ENCODE peak calls at places on chromosomes 4 and X, in eight cellular contexts. One of them, this sample, is unnamed.

GRCh38 chr4:159390648-159391047 is 287.8 kb downstream of the RAPGEF2 start:
- DNase-seq in CD4-positive, alpha-beta T cell: no peak
- DNase-seq in pancreas: no peak
- DNase-seq in lung: no peak
- DNase-seq in adipocyte: peak; percentile 89
- DNase-seq in SK-N-SH: no peak
- DNase-seq in small intestine: no peak
- DNase-seq in right atrium auricular region: no peak
- DNase-seq in this sample: no peak

GRCh38 chrX:107674480-107675364 is 46.4 kb downstream of the PRPS1 start:
- DNase-seq in CD4-positive, alpha-beta T cell: peak; percentile 60
- DNase-seq in pancreas: no peak
- DNase-seq in lung: peak; percentile 73
- DNase-seq in adipocyte: peak; percentile 74
- DNase-seq in SK-N-SH: no peak
- DNase-seq in small intestine: peak; percentile 19
- DNase-seq in right atrium auricular region: peak; percentile 92
- DNase-seq in this sample: no peak

GRCh38 chr4:25229804-25230203 is 4.0 kb upstream of the PI4K2B start:
- DNase-seq in CD4-positive, alpha-beta T cell: no peak
- DNase-seq in pancreas: no peak
- DNase-seq in lung: no peak
- DNase-seq in adipocyte: no peak
- DNase-seq in SK-N-SH: no peak
- DNase-seq in small intestine: peak; percentile 44
- DNase-seq in right atrium auricular region: no peak
- DNase-seq in this sample: no peak

GRCh38 chr4:145154573-145154972 is 25.8 kb downstream of the OTUD4 start:
- DNase-seq in CD4-positive, alpha-beta T cell: no peak
- DNase-seq in pancreas: no peak
- DNase-seq in lung: no peak
- DNase-seq in adipocyte: peak; percentile 52
- DNase-seq in SK-N-SH: no peak
- DNase-seq in small intestine: peak; percentile 23
- DNase-seq in right atrium auricular region: no peak
- DNase-seq in this sample: no peak

GRCh38 chr4:140924761-140925392 is 168.7 kb upstream of the TBC1D9 start:
- DNase-seq in CD4-positive, alpha-beta T cell: no peak
- DNase-seq in pancreas: no peak
- DNase-seq in lung: no peak
- DNase-seq in adipocyte: no peak
- DNase-seq in SK-N-SH: peak; percentile 36
- DNase-seq in small intestine: no peak
- DNase-seq in right atrium auricular region: no peak
- DNase-seq in this sample: no peak

GRCh38 chr4:172202480-172203076 is 389.4 kb downstream of the GALNTL6 start:
- DNase-seq in CD4-positive, alpha-beta T cell: no peak
- DNase-seq in pancreas: no peak
- DNase-seq in lung: no peak
- DNase-seq in adipocyte: peak; percentile 76
- DNase-seq in SK-N-SH: peak; percentile 52
- DNase-seq in small intestine: no peak
- DNase-seq in right atrium auricular region: no peak
- DNase-seq in this sample: no peak

GRCh38 chr4:145824469-145824868 is 114.2 kb downstream of the ZNF827 start:
- DNase-seq in CD4-positive, alpha-beta T cell: no peak
- DNase-seq in pancreas: no peak
- DNase-seq in lung: no peak
- DNase-seq in adipocyte: no peak
- DNase-seq in SK-N-SH: peak; percentile 37
- DNase-seq in small intestine: no peak
- DNase-seq in right atrium auricular region: no peak
- DNase-seq in this sample: no peak

GRCh38 chr4:2962099-2962455 is 1.1 kb downstream of the NOP14 start:
- DNase-seq in CD4-positive, alpha-beta T cell: no peak
- DNase-seq in pancreas: no peak
- DNase-seq in lung: no peak
- DNase-seq in adipocyte: peak; percentile 29
- DNase-seq in SK-N-SH: peak; percentile 34
- DNase-seq in small intestine: peak; percentile 20
- DNase-seq in right atrium auricular region: no peak
- DNase-seq in this sample: no peak

GRCh38 chr4:100428051-100428450 is 89.8 kb downstream of the EMCN start:
- DNase-seq in CD4-positive, alpha-beta T cell: no peak
- DNase-seq in pancreas: no peak
- DNase-seq in lung: no peak
- DNase-seq in adipocyte: peak; percentile 71
- DNase-seq in SK-N-SH: no peak
- DNase-seq in small intestine: no peak
- DNase-seq in right atrium auricular region: no peak
- DNase-seq in this sample: no peak

GRCh38 chrX:20231598-20231997 is 35.1 kb downstream of the RPS6KA3 start:
- DNase-seq in CD4-positive, alpha-beta T cell: no peak
- DNase-seq in pancreas: no peak
- DNase-seq in lung: no peak
- DNase-seq in adipocyte: no peak
- DNase-seq in SK-N-SH: no peak
- DNase-seq in small intestine: no peak
- DNase-seq in right atrium auricular region: no peak
- DNase-seq in this sample: no peak

GRCh38 chr4:157220026-157220881 is at the start of gene GRIA2:
- DNase-seq in CD4-positive, alpha-beta T cell: no peak
- DNase-seq in pancreas: peak; percentile 88
- DNase-seq in lung: no peak
- DNase-seq in adipocyte: peak; percentile 78
- DNase-seq in SK-N-SH: peak; percentile 89
- DNase-seq in small intestine: peak; percentile 5
- DNase-seq in right atrium auricular region: no peak
- DNase-seq in this sample: peak; percentile 48

GRCh38 chrX:105273326-105273725 is 52.8 kb upstream of the TEX13A start:
- DNase-seq in CD4-positive, alpha-beta T cell: no peak
- DNase-seq in pancreas: no peak
- DNase-seq in lung: no peak
- DNase-seq in adipocyte: no peak
- DNase-seq in SK-N-SH: no peak
- DNase-seq in small intestine: no peak
- DNase-seq in right atrium auricular region: no peak
- DNase-seq in this sample: no peak

GRCh38 chr4:158159054-158159717 is 13.6 kb downstream of the GASK1B start:
- DNase-seq in CD4-positive, alpha-beta T cell: no peak
- DNase-seq in pancreas: no peak
- DNase-seq in lung: no peak
- DNase-seq in adipocyte: peak; percentile 57
- DNase-seq in SK-N-SH: no peak
- DNase-seq in small intestine: no peak
- DNase-seq in right atrium auricular region: no peak
- DNase-seq in this sample: no peak

GRCh38 chr4:59062970-59063369 is 1952.8 kb upstream of the IGFBP7 start:
- DNase-seq in CD4-positive, alpha-beta T cell: no peak
- DNase-seq in pancreas: no peak
- DNase-seq in lung: no peak
- DNase-seq in adipocyte: no peak
- DNase-seq in SK-N-SH: no peak
- DNase-seq in small intestine: no peak
- DNase-seq in right atrium auricular region: no peak
- DNase-seq in this sample: no peak

GRCh38 chrX:41868392-41868977 is 54.9 kb downstream of the CASK start:
- DNase-seq in CD4-positive, alpha-beta T cell: no peak
- DNase-seq in pancreas: no peak
- DNase-seq in lung: no peak
- DNase-seq in adipocyte: no peak
- DNase-seq in SK-N-SH: no peak
- DNase-seq in small intestine: peak; percentile 75
- DNase-seq in right atrium auricular region: no peak
- DNase-seq in this sample: no peak

GRCh38 chr4:53365486-53366300 is at the start of gene SCFD2:
- DNase-seq in CD4-positive, alpha-beta T cell: peak; percentile 93
- DNase-seq in pancreas: peak; percentile 96
- DNase-seq in lung: peak; percentile 99
- DNase-seq in adipocyte: peak; percentile 99
- DNase-seq in SK-N-SH: peak; percentile 94
- DNase-seq in small intestine: peak; percentile 100
- DNase-seq in right atrium auricular region: peak; percentile 99
- DNase-seq in this sample: peak; percentile 94

GRCh38 chr4:23368081-23368697 is 521.7 kb downstream of the PPARGC1A start:
- DNase-seq in CD4-positive, alpha-beta T cell: no peak
- DNase-seq in pancreas: no peak
- DNase-seq in lung: peak; percentile 42
- DNase-seq in adipocyte: no peak
- DNase-seq in SK-N-SH: peak; percentile 9
- DNase-seq in small intestine: peak; percentile 14
- DNase-seq in right atrium auricular region: no peak
- DNase-seq in this sample: peak; percentile 50

GRCh38 chrX:71659342-71659741 is 8.0 kb upstream of the LOC101059915 start:
- DNase-seq in CD4-positive, alpha-beta T cell: no peak
- DNase-seq in pancreas: no peak
- DNase-seq in lung: no peak
- DNase-seq in adipocyte: no peak
- DNase-seq in SK-N-SH: no peak
- DNase-seq in small intestine: no peak
- DNase-seq in right atrium auricular region: no peak
- DNase-seq in this sample: no peak

DNA sequence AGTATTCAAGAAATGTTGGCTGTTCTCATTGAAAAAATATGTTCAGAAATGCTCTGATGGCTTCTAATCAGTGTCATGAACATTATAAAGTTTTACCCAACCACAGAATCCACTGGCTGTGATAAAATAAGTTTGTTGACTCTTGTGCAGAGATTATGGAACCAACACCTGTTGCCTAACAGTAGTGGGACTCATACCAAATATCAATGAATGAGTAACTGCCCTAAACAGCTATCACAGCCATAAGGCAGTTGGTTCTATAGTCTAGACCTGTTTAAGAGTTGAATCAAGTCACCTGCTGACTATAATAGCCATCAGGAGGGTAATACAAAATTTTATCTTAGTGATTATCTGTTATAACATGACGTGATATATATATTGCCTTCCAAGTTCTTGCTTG is 168.3 kb downstream of the ATOH1 start:
- DNase-seq in CD4-positive, alpha-beta T cell: no peak
- DNase-seq in pancreas: no peak
- DNase-seq in lung: no peak
- DNase-seq in adipocyte: no peak
- DNase-seq in SK-N-SH: no peak
- DNase-seq in small intestine: peak; percentile 56
- DNase-seq in right atrium auricular region: no peak
- DNase-seq in this sample: no peak
- H3K9me3 ChIP-seq in CD4-positive, alpha-beta T cell: no peaks in the 10 kb centered on the region
- H3K9me3 ChIP-seq in pancreas: no peaks in the 10 kb centered on the region
- H3K9me3 ChIP-seq in lung: no peaks in the 10 kb centered on the region
- H3K9me3 ChIP-seq in adipocyte: no peaks in the 10 kb centered on the region
- H3K9me3 ChIP-seq in SK-N-SH: no peaks in the 10 kb centered on the region
- H3K9me3 ChIP-seq in small intestine: no peaks in the 10 kb centered on the region
- H3K9me3 ChIP-seq in right atrium auricular region: no peaks in the 10 kb centered on the region
- H3K9me3 ChIP-seq in this sample: no peaks in the 10 kb centered on the region

DNA sequence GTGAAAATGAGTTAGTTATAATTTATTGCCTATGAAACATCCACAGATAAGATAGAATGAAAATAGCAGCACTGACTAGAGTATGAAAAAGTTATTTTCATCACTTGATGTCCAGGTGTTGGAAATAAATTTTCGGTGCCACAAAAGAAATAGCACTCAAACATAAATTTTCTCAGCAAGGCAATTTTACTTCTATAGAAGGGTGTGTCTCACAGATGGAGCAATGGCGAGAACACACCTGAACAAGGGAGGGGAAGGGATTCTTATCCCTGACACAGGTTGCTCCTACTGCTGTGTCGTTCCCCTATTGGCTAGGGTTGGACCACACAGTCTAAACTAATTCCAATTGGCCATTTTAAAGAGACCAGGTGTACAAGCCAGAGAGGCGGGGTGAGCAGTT is 13.3 kb upstream of the VAMP7 start:
- DNase-seq in CD4-positive, alpha-beta T cell: no peak
- DNase-seq in pancreas: no peak
- DNase-seq in lung: no peak
- DNase-seq in adipocyte: no peak
- DNase-seq in SK-N-SH: no peak
- DNase-seq in small intestine: no peak
- DNase-seq in right atrium auricular region: no peak
- DNase-seq in this sample: no peak
- H3K9me3 ChIP-seq in CD4-positive, alpha-beta T cell: peaks cover 9% of the 10 kb centered on the region
- H3K9me3 ChIP-seq in pancreas: no peaks in the 10 kb centered on the region
- H3K9me3 ChIP-seq in lung: no peaks in the 10 kb centered on the region
- H3K9me3 ChIP-seq in adipocyte: peaks cover 11% of the 10 kb centered on the region
- H3K9me3 ChIP-seq in SK-N-SH: no peaks in the 10 kb centered on the region
- H3K9me3 ChIP-seq in small intestine: no peaks in the 10 kb centered on the region
- H3K9me3 ChIP-seq in right atrium auricular region: no peaks in the 10 kb centered on the region
- H3K9me3 ChIP-seq in this sample: peaks cover 2% of the 10 kb centered on the region

DNA sequence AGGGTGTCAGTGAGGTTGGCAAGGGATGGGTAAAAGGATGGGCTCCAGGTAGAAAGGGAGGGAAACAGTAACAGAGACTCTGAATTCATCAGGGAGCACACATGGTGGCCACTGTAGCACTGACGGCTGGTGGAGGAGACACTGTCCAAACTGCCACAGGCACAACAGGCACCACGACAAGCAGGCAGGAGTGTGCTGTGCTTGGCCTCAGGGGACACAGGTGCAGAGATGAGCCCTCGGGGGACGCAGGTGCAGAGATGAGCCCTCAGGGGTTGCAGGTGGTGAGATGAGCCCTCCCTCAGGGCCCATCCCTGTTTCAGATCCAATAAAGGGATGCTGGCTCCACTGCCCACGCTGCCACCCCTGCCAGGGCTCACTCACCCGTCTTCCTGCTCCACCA is 7.6 kb downstream of the PDE6B start:
- DNase-seq in CD4-positive, alpha-beta T cell: no peak
- DNase-seq in pancreas: no peak
- DNase-seq in lung: no peak
- DNase-seq in adipocyte: no peak
- DNase-seq in SK-N-SH: no peak
- DNase-seq in small intestine: no peak
- DNase-seq in right atrium auricular region: no peak
- DNase-seq in this sample: no peak
- H3K9me3 ChIP-seq in CD4-positive, alpha-beta T cell: no peaks in the 10 kb centered on the region
- H3K9me3 ChIP-seq in pancreas: no peaks in the 10 kb centered on the region
- H3K9me3 ChIP-seq in lung: no peaks in the 10 kb centered on the region
- H3K9me3 ChIP-seq in adipocyte: no peaks in the 10 kb centered on the region
- H3K9me3 ChIP-seq in SK-N-SH: no peaks in the 10 kb centered on the region
- H3K9me3 ChIP-seq in small intestine: no peaks in the 10 kb centered on the region
- H3K9me3 ChIP-seq in right atrium auricular region: no peaks in the 10 kb centered on the region
- H3K9me3 ChIP-seq in this sample: no peaks in the 10 kb centered on the region

DNA sequence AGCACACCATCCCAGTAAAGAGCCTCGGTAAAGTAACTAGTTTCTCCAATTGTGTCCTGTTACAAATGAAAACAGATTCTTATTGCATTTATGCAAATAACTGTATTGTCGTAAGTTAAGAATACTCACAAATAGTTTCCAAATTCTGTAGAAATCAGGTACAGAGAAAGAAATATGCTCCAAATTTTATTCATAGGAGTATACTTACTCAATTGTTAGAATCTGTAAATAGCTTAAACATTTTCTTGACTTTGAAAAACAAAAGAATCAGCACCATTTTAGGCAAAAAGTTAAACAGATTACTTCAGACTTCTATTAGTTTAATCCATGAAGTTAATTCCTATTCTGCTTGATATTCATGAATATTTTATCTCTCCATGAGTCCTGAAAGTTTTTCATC is 10.7 kb downstream of the CNGA1 start:
- DNase-seq in CD4-positive, alpha-beta T cell: no peak
- DNase-seq in pancreas: no peak
- DNase-seq in lung: no peak
- DNase-seq in adipocyte: no peak
- DNase-seq in SK-N-SH: no peak
- DNase-seq in small intestine: no peak
- DNase-seq in right atrium auricular region: no peak
- DNase-seq in this sample: no peak
- H3K9me3 ChIP-seq in CD4-positive, alpha-beta T cell: peaks cover 8% of the 10 kb centered on the region
- H3K9me3 ChIP-seq in pancreas: no peaks in the 10 kb centered on the region
- H3K9me3 ChIP-seq in lung: no peaks in the 10 kb centered on the region
- H3K9me3 ChIP-seq in adipocyte: peaks cover 32% of the 10 kb centered on the region
- H3K9me3 ChIP-seq in SK-N-SH: peaks cover 18% of the 10 kb centered on the region
- H3K9me3 ChIP-seq in small intestine: no peaks in the 10 kb centered on the region
- H3K9me3 ChIP-seq in right atrium auricular region: peaks cover 20% of the 10 kb centered on the region
- H3K9me3 ChIP-seq in this sample: no peaks in the 10 kb centered on the region

This sample was measured in iPS DF 6.9.